ENCODE peak calls at places on chromosomes 6 and 20, in five cellular contexts. S, V, N, Z and T are unnamed samples.

GRCh38 chr6:165986647-165987482 is 180.8 kb downstream of the TBXT start:
- DNase-seq in Z (no peak), N (no peak), V (peak; percentile 41), S (no peak), T (peak; percentile 41)

GRCh38 chr20:50663095-50663821 is 28.1 kb downstream of the RIPOR3 start:
- DNase-seq in S (no peak), V (no peak), N (no peak), Z (no peak), T (no peak)

GRCh38 chr6:11225990-11226389 is 6.5 kb downstream of the NEDD9 start:
- DNase-seq in S (no peak), N (no peak), Z (no peak), V (no peak), T (no peak)

GRCh38 chr6:119090256-119090655 is 11.8 kb upstream of the FAM184A start:
- DNase-seq in N (no peak), S (no peak), Z (no peak), V (no peak), T (no peak)

GRCh38 chr6:64680446-64680845 is 1026.6 kb downstream of the EYS start:
- DNase-seq in S (peak; percentile 85), V (peak; percentile 76), N (no peak), Z (no peak), T (peak; percentile 78)

GRCh38 chr6:135895231-135895931 is 43.9 kb downstream of the PDE7B start:
- DNase-seq in N (no peak), V (no peak), Z (no peak), S (no peak), T (no peak)

GRCh38 chr20:55333798-55334197 is 671.5 kb downstream of the CBLN4 start:
- DNase-seq in V (no peak), Z (no peak), S (no peak), N (no peak), T (no peak)

GRCh38 chr6:127893541-127893940 is 7.3 kb downstream of the THEMIS start:
- DNase-seq in Z (no peak), N (no peak), V (no peak), S (no peak), T (no peak)

GRCh38 chr6:2563635-2564034 is 187.1 kb downstream of the MYLK4 start:
- DNase-seq in V (no peak), Z (no peak), S (peak; percentile 76), N (no peak), T (no peak)

GRCh38 chr6:164108869-164109769 is 694.6 kb downstream of the QKI start:
- DNase-seq in S (peak; percentile 76), N (no peak), V (no peak), Z (peak; percentile 54), T (peak; percentile 63)

GRCh38 chr6:149060985-149061760 is 256.3 kb upstream of the TAB2 start:
- DNase-seq in N (no peak), S (peak; percentile 46), Z (no peak), V (peak; percentile 82), T (peak; percentile 87)

GRCh38 chr20:57416296-57417022 is 25.3 kb downstream of the RBM38 start:
- DNase-seq in Z (no peak), V (no peak), S (no peak), N (no peak), T (no peak)

GRCh38 chr6:286681-287499 is 5.4 kb upstream of the DUSP22 start:
- DNase-seq in S (no peak), N (no peak), V (no peak), Z (no peak), T (no peak)

GRCh38 chr6:152094992-152095592 is 287.6 kb downstream of the ESR1 start:
- DNase-seq in V (peak; percentile 100), Z (peak; percentile 83), N (no peak), S (peak; percentile 93), T (peak; percentile 98)

GRCh38 chr6:2403546-2403945 is 158.1 kb upstream of the GMDS start:
- DNase-seq in Z (no peak), V (no peak), S (no peak), N (no peak), T (no peak)

GRCh38 chr6:131733376-131734016 is 22.7 kb upstream of the CTAGE9 start:
- DNase-seq in Z (no peak), S (no peak), V (peak; percentile 45), N (no peak), T (no peak)